ENCODE peak calls at places on chromosomes 7 and 10, in seven cellular contexts. W is hepatocyte; B is prostate gland; J is SK-N-SH; R is Peyer's patch; N is CD4-positive, alpha-beta T cell; C is AG04450. Q is an unnamed sample.

GRCh38 chr10:70315815-70316214 is 32.0 kb upstream of the NPFFR1 start:
- DNase-seq in W (no peak), B (no peak), J (no peak), R (no peak), N (no peak), C (no peak), Q (no peak)

GRCh38 chr10:97179731-97180366 is 5.9 kb downstream of the SLIT1 start:
- DNase-seq in W (peak), B (no peak), J (peak), R (no peak), N (no peak), C (no peak), Q (no peak)

GRCh38 chr10:15155978-15156377 is 12.5 kb downstream of the NMT2 start:
- DNase-seq in W (no peak), B (no peak), J (no peak), R (no peak), N (no peak), C (no peak), Q (no peak)

GRCh38 chr10:76333801-76334200 is 902.4 kb downstream of the LRMDA start:
- DNase-seq in W (no peak), B (no peak), J (no peak), R (no peak), N (no peak), C (no peak), Q (no peak)

GRCh38 chr7:39605087-39605486 is 18.3 kb upstream of the RALA start:
- DNase-seq in W (no peak), B (no peak), J (no peak), R (no peak), N (no peak), C (no peak), Q (no peak)

GRCh38 chr7:22561356-22561755 is 61.4 kb upstream of the STEAP1B start:
- DNase-seq in W (peak), B (no peak), J (no peak), R (peak), N (no peak), C (peak), Q (no peak)

GRCh38 chr7:99621271-99621670 is 4.5 kb downstream of the ZSCAN25 start:
- DNase-seq in W (no peak), B (no peak), J (no peak), R (peak), N (no peak), C (no peak), Q (no peak)

GRCh38 chr7:148670807-148671206 is 27.9 kb upstream of the CUL1 start:
- DNase-seq in W (no peak), B (no peak), J (no peak), R (no peak), N (no peak), C (no peak), Q (no peak)

DNA sequence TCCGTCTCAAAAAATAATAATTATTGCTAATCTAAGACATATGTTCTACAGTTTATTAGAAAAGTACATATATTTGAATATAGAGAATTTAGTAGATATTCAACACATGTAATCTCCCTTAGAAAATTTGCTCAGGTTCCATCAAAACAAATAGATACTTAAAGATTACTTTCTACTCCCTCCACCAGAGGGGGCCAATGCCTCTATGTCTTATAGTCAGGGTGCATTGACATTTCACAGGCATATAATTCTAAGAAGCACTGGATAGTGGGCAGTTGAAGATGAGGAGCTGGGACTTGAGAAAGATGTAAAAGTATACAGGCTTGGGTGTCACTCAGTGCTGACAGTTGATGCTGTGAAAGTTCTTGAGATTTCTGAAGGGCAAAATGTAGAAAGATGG is 301.6 kb upstream of the HPS1 start:
- DNase-seq in W (peak), B (peak), J (peak), R (no peak), N (no peak), C (peak), Q (no peak)
- TF ChIP-seq CTCF in W (peak), B (no peak), J (peak), R (peak), N (no peak), C (peak), Q (no peak)

GRCh38 chr10:126042906-126043305 is 146.5 kb downstream of the FANK1 start:
- DNase-seq in W (no peak), B (no peak), J (no peak), R (no peak), N (no peak), C (no peak), Q (peak)

GRCh38 chr10:126041804-126042231 is 145.5 kb downstream of the FANK1 start:
- DNase-seq in W (peak), B (peak), J (peak), R (peak), N (peak), C (no peak), Q (peak)

GRCh38 chr10:126043389-126043788 is 147.0 kb downstream of the FANK1 start:
- DNase-seq in W (no peak), B (no peak), J (no peak), R (no peak), N (no peak), C (no peak), Q (no peak)

GRCh38 chr10:126037946-126038345 is 141.6 kb downstream of the FANK1 start:
- DNase-seq in W (no peak), B (no peak), J (no peak), R (no peak), N (no peak), C (no peak), Q (no peak)

DNA sequence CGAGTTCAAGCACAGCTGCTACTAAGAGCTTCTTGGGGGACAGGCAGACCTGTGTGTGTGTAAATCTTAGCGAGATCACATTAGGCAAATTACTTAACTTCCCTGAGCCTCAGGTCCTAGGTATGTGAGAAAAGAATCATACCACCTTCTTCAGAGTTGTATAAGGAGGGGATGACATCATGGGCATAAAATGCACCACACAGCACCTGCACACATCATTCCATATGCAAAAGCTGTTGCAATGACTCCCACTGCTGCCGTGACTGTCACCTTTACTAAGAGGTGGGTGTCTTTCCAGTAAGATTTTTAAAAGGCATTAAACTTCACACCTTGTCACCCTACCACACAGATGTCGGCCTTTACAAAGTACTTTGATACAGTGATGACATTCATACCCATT is 146.0 kb downstream of the FANK1 start:
- DNase-seq in W (no peak), B (no peak), J (no peak), R (no peak), N (no peak), C (no peak), Q (no peak)
- H3K27ac ChIP-seq in W (no peak), B (no peak), J (peak), R (peak), N (no peak), C (no peak), Q (no peak)

GRCh38 chr7:153381275-153382119 is 621.9 kb downstream of the ACTR3B start:
- DNase-seq in W (peak), B (no peak), J (peak), R (no peak), N (no peak), C (no peak), Q (no peak)
- TF ChIP-seq CTCF in W (peak), B (peak), J (peak), R (peak), N (no peak), C (peak), Q (no peak)

GRCh38 chr7:158809596-158809995 is 19.7 kb downstream of the ESYT2 start:
- DNase-seq in W (no peak), B (no peak), J (no peak), R (no peak), N (no peak), C (no peak), Q (no peak)

GRCh38 chr7:158812684-158813083 is 16.6 kb downstream of the ESYT2 start:
- DNase-seq in W (no peak), B (no peak), J (no peak), R (peak), N (peak), C (no peak), Q (peak)

GRCh38 chr7:158811461-158811860 is 17.8 kb downstream of the ESYT2 start:
- DNase-seq in W (peak), B (no peak), J (no peak), R (no peak), N (no peak), C (no peak), Q (no peak)

GRCh38 chr7:158811894-158812293 is 17.4 kb downstream of the ESYT2 start:
- DNase-seq in W (peak), B (no peak), J (no peak), R (no peak), N (no peak), C (no peak), Q (no peak)

DNA sequence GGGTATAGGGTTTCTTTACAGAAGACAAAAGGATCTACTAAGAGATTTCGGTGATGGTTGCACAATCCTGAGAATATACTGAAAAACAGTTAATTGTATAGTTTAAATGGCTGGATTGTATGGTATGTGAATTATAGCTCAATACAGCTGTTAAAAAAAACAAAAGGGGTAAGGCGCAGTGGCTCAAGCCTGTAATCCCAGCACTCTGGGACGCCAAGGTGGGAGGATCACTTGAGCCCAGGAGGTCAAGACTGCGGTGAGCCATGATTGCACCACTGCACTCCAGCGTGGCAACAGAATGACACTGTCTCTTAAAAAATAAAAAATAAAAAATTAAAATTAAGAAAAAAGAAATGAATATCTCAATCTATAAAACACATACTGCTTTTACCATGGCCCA is 18.5 kb downstream of the ESYT2 start:
- DNase-seq in W (no peak), B (no peak), J (no peak), R (no peak), N (no peak), C (no peak), Q (no peak)
- H3K27ac ChIP-seq in W (peak), B (no peak), J (no peak), R (no peak), N (peak), C (no peak), Q (no peak)

GRCh38 chr7:111678281-111678680 is 116.0 kb upstream of the IMMP2L start:
- DNase-seq in W (no peak), B (no peak), J (no peak), R (no peak), N (no peak), C (no peak), Q (no peak)
- TF ChIP-seq CTCF in W (no peak), B (no peak), J (no peak), R (no peak), N (no peak), C (no peak), Q (no peak)

Q was measured in CD8-positive, alpha-beta T cell.